ENCODE peak calls at places on chromosomes 13 and 19, in eight cellular contexts. B, O, S, C, A, D, U and K are unnamed samples.

GRCh38 chr19:47687906-47688305 is 25.3 kb upstream of the EHD2 start:
- DNase-seq in B (no peak), O (no peak), S (no peak), C (no peak), A (no peak), D (no peak), U (peak; percentile 18), K (no peak)

GRCh38 chr13:102405499-102406079 is 3.7 kb upstream of the FGF14 start:
- DNase-seq in B (peak; percentile 17), O (no peak), S (peak; percentile 49), C (no peak), A (no peak), D (no peak), U (no peak), K (peak; percentile 31)

GRCh38 chr13:86447479-86447878 is 648.3 kb upstream of the SLITRK6 start:
- DNase-seq in B (no peak), O (no peak), S (no peak), C (no peak), A (no peak), D (no peak), U (no peak), K (no peak)

GRCh38 chr13:76222511-76222910 is 586.4 kb downstream of the LMO7 start:
- DNase-seq in B (no peak), O (no peak), S (no peak), C (no peak), A (no peak), D (no peak), U (no peak), K (no peak)

GRCh38 chr19:17633700-17634099 is 54.5 kb downstream of the UNC13A start:
- DNase-seq in B (no peak), O (no peak), S (no peak), C (no peak), A (no peak), D (no peak), U (no peak), K (no peak)

GRCh38 chr19:41696402-41697197 is 8.5 kb upstream of the CEACAM7 start:
- DNase-seq in B (peak; percentile 3), O (no peak), S (peak; percentile 1), C (no peak), A (no peak), D (no peak), U (no peak), K (no peak)

GRCh38 chr19:51473009-51473707 is 5.2 kb upstream of the CEACAM18 start:
- DNase-seq in B (peak; percentile 80), O (peak; percentile 51), S (peak; percentile 82), C (peak; percentile 76), A (peak; percentile 30), D (peak; percentile 53), U (no peak), K (peak; percentile 65)

GRCh38 chr19:39194832-39195542 is 1.8 kb upstream of the NCCRP1 start:
- DNase-seq in B (no peak), O (no peak), S (no peak), C (no peak), A (no peak), D (no peak), U (no peak), K (no peak)

GRCh38 chr19:2461751-2462634 is 5.2 kb upstream of the LMNB2 start:
- DNase-seq in B (peak; percentile 55), O (peak; percentile 67), S (peak; percentile 50), C (peak; percentile 24), A (no peak), D (peak; percentile 42), U (peak; percentile 87), K (no peak)

GRCh38 chr13:91313103-91313502 is 34.4 kb upstream of the MIR17HG start:
- DNase-seq in B (peak; percentile 34), O (no peak), S (peak; percentile 36), C (no peak), A (no peak), D (no peak), U (no peak), K (no peak)

GRCh38 chr19:30781047-30781446 is 408.9 kb downstream of the ZNF536 start:
- DNase-seq in B (no peak), O (no peak), S (no peak), C (no peak), A (no peak), D (no peak), U (no peak), K (no peak)

GRCh38 chr13:85241045-85241444 is 558.2 kb downstream of the SLITRK6 start:
- DNase-seq in B (peak; percentile 64), O (no peak), S (peak; percentile 50), C (no peak), A (peak; percentile 24), D (no peak), U (no peak), K (no peak)

GRCh38 chr19:13748169-13748884 is 16.0 kb upstream of the MRI1 start:
- DNase-seq in B (peak; percentile 56), O (no peak), S (peak; percentile 54), C (no peak), A (no peak), D (peak; percentile 26), U (no peak), K (no peak)

GRCh38 chr13:66520511-66521390 is 709.4 kb downstream of the PCDH9 start:
- DNase-seq in B (no peak), O (no peak), S (no peak), C (no peak), A (no peak), D (no peak), U (no peak), K (no peak)

GRCh38 chr19:1839658-1840540 is 8.4 kb downstream of the REXO1 start:
- DNase-seq in B (no peak), O (no peak), S (no peak), C (no peak), A (no peak), D (no peak), U (no peak), K (no peak)

GRCh38 chr19:5338661-5339469 is 1.7 kb downstream of the PTPRS start:
- DNase-seq in B (no peak), O (no peak), S (no peak), C (no peak), A (no peak), D (no peak), U (no peak), K (no peak)

GRCh38 chr13:53064721-53065120 is 36.1 kb downstream of the OLFM4 start:
- DNase-seq in B (no peak), O (no peak), S (no peak), C (no peak), A (no peak), D (no peak), U (no peak), K (no peak)

GRCh38 chr19:13484141-13484540 is 22.1 kb downstream of the CACNA1A start:
- DNase-seq in B (no peak), O (no peak), S (no peak), C (no peak), A (no peak), D (no peak), U (no peak), K (no peak)

GRCh38 chr19:2254052-2254872 is 2.0 kb downstream of the JSRP1 start:
- DNase-seq in B (peak; percentile 49), O (no peak), S (peak; percentile 67), C (no peak), A (no peak), D (peak; percentile 21), U (no peak), K (peak; percentile 66)

GRCh38 chr13:101511766-101512165 is 59.3 kb downstream of the ITGBL1 start:
- DNase-seq in B (peak; percentile 26), O (no peak), S (no peak), C (no peak), A (no peak), D (no peak), U (no peak), K (no peak)

DNA sequence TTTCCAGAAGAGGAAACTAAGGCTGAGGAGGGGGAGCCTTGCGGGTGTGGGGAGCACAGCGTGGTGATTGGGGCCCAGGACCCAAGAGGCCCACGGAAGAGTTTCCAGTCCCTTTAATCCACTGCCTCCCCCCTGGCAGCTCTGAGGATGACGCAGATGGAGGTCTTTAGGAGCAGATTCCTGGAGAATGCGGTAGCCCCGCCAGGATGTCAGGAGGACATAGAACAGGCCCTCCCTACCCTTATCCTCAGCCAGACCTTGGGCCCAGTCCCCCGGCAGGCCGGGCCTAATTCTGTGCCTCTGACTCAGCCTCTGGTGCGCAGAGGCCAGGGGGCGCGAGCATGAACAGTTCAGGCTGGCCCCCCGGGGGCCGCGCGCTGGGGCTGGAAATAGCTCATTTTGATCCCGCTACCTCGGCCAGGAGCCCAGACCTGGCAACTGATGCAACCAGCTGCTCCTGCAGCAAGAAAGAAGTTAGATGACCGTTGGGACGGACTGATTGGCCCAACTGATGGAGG is 461 bp upstream of the HSPB6 start:
- DNase-seq in B (peak; percentile 95), O (peak; percentile 87), S (peak; percentile 99), C (no peak), A (peak; percentile 85), D (peak; percentile 99), U (peak; percentile 83), K (no peak)
- TF ChIP-seq CTCF in B (no peak), O (no peak), S (no peak), C (no peak), A (no peak), D (no peak), U (no peak), K (no peak)

DNA sequence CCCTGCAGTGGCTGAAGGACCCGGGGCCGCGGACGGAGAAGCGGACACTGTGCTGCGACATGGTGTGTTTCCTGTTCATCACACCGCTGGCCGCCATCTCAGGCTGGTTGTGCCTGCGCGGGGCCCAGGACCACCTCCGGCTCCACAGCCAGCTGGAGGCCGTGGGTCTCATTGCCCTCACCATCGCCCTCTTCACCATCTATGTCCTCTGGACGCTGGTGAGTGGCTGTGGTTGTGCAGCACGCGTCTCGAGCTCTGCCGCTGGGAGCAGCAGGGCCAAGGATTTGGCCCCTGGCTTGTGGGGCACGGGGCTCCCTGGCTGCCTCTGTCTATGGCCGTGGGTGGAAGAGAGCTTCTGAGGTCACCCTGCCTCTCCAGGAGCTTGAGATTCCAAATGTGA is 14.1 kb upstream of the HNRNPM start:
- DNase-seq in B (no peak), O (no peak), S (no peak), C (no peak), A (no peak), D (no peak), U (no peak), K (no peak)
- TF ChIP-seq CTCF in B (no peak), O (no peak), S (no peak), C (no peak), A (no peak), D (no peak), U (no peak), K (no peak)

GRCh38 chr13:27788271-27788670 is 4.0 kb upstream of the GSX1 start:
- DNase-seq in B (no peak), O (no peak), S (no peak), C (no peak), A (no peak), D (no peak), U (no peak), K (no peak)

DNA sequence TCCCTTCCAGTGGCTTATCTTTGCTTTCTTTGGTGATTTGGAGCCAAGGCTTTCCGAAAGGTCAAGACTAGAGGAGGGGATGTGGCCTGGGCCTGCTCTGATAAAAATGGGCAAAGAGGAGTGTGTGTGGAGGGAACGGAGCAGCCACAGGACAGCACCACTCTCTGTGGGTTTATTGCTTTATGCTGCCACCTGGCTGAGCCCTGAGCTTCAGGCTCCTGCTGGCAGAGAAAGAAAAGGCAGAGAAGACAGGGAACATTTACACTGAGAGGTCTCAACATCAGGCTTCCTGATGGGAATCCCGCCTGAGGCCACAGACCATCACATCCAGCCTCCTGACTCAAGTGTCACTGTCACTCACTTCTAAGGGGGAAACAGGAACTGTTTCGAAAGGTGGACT is 9.2 kb upstream of the GSX1 start:
- DNase-seq in B (peak; percentile 17), O (no peak), S (peak; percentile 56), C (no peak), A (no peak), D (no peak), U (no peak), K (no peak)
- TF ChIP-seq CTCF in B (peak; percentile 37), O (peak; percentile 60), S (peak; percentile 74), C (no peak), A (peak; percentile 59), D (no peak), U (no peak), K (peak; percentile 31)

GRCh38 chr19:29467824-29468401 is 57.9 kb upstream of the VSTM2B start:
- DNase-seq in B (peak; percentile 24), O (no peak), S (peak; percentile 2), C (no peak), A (no peak), D (no peak), U (no peak), K (no peak)
- TF ChIP-seq CTCF in B (peak; percentile 42), O (no peak), S (no peak), C (no peak), A (peak; percentile 30), D (no peak), U (no peak), K (peak; percentile 62)